ENCODE peak calls at places on chromosomes 11 and 22, in four cellular contexts. H is stimulated activated CD4-positive, alpha-beta T cell treated with anti-CD3 and anti-CD28 coated beads, Interleukin-4, amount 100 ng/mL, for 24 hours; T is ELR; M is stimulated activated naive CD8-positive, alpha-beta T cell treated with anti-CD3 and anti-CD28 coated beads, Interleukin-15, amount 100 ng/mL, for 72 hours. I is an unnamed sample.

GRCh38 chr11:114169321-114169749 is 109.8 kb downstream of the ZBTB16 start:
- DNase-seq in H (no peak), T (no peak), M (no peak), I (no peak)

GRCh38 chr11:131463609-131464008 is 93.2 kb downstream of the NTM start:
- DNase-seq in H (no peak), T (no peak), M (no peak), I (no peak)

GRCh38 chr11:72084960-72085359 is 4.3 kb downstream of the LRRC51 start:
- DNase-seq in H (no peak), T (no peak), M (no peak), I (no peak)

GRCh38 chr22:30361916-30362631 is 5.3 kb downstream of the CCDC157 start:
- DNase-seq in H (no peak), T (no peak), M (no peak), I (no peak)

GRCh38 chr11:65316311-65316978 is 1.8 kb downstream of the CDC42EP2 start:
- DNase-seq in H (no peak), T (peak; percentile 89), M (no peak), I (no peak)

GRCh38 chr22:50361688-50362087 is 18.6 kb downstream of the PPP6R2 start:
- DNase-seq in H (no peak), T (no peak), M (peak; percentile 48), I (no peak)

GRCh38 chr11:72389116-72389515 is 45.2 kb downstream of the CLPB start:
- DNase-seq in H (no peak), T (no peak), M (no peak), I (no peak)

GRCh38 chr11:16191212-16191851 is 165.0 kb downstream of the SOX6 start:
- DNase-seq in H (no peak), T (no peak), M (no peak), I (no peak)

GRCh38 chr11:20327377-20327776 is 36.1 kb upstream of the HTATIP2 start:
- DNase-seq in H (no peak), T (no peak), M (no peak), I (no peak)

GRCh38 chr11:76677010-76677771 is 6.6 kb upstream of the LRRC32 start:
- DNase-seq in H (no peak), T (no peak), M (no peak), I (no peak)